ENCODE peak calls at places on chromosomes 5 and 9, in five cellular contexts. A is A673, U is keratinocyte, C is GM12878, Y is HCT116. N is an unnamed sample. For H3K9me3, the result is how much of the 10 kb centered on the place peaks cover.

GRCh38 chr5:1177826-1178528 is 23.4 kb upstream of the SLC6A19 start:
- DNase-seq in A (no peak), U (no peak), C (no peak), Y (no peak), N (no peak)

GRCh38 chr9:5560439-5560838 is 50.1 kb downstream of the PDCD1LG2 start:
- DNase-seq in A (no peak), U (no peak), C (no peak), Y (no peak), N (no peak)

GRCh38 chr9:107309271-107309670 is 26.2 kb downstream of the RAD23B start:
- DNase-seq in A (no peak), U (no peak), C (peak), Y (no peak), N (no peak)

GRCh38 chr9:72564517-72565281 is 43.3 kb downstream of the TMC1 start:
- DNase-seq in A (no peak), U (no peak), C (no peak), Y (no peak), N (no peak)

GRCh38 chr5:147530801-147531389 is 21.0 kb upstream of the DPYSL3 start:
- DNase-seq in A (peak), U (peak), C (no peak), Y (no peak), N (peak)

GRCh38 chr9:36017278-36017677 is 19.4 kb upstream of the RECK start:
- DNase-seq in A (no peak), U (no peak), C (no peak), Y (no peak), N (peak)

GRCh38 chr9:109403116-109403515 is 82.3 kb upstream of the EPB41L4B start:
- DNase-seq in A (no peak), U (no peak), C (no peak), Y (no peak), N (peak)

GRCh38 chr5:153775923-153776322 is 262.8 kb downstream of the FAM114A2 start:
- DNase-seq in A (no peak), U (no peak), C (no peak), Y (no peak), N (no peak)

GRCh38 chr5:6488021-6488420 is 39.4 kb downstream of the UBE2QL1 start:
- DNase-seq in A (no peak), U (no peak), C (no peak), Y (no peak), N (no peak)

GRCh38 chr9:70994582-70994981 is 126.8 kb downstream of the TRPM3 start:
- DNase-seq in A (no peak), U (no peak), C (no peak), Y (no peak), N (no peak)

GRCh38 chr5:93791520-93791972 is 50.1 kb upstream of the POU5F2 start:
- DNase-seq in A (peak), U (no peak), C (no peak), Y (no peak), N (no peak)

GRCh38 chr5:111201705-111202104 is 22.5 kb upstream of the CAMK4 start:
- DNase-seq in A (no peak), U (no peak), C (no peak), Y (no peak), N (no peak)

GRCh38 chr5:2260211-2260985 is 377.7 kb upstream of the IRX4 start:
- DNase-seq in A (no peak), U (no peak), C (no peak), Y (no peak), N (no peak)
- H3K9me3 ChIP-seq in A (under half), U (under half), C (under half), Y (under half), N (under half)

GRCh38 chr9:110764006-110764405 is 95.4 kb downstream of the MUSK start:
- DNase-seq in A (no peak), U (no peak), C (no peak), Y (no peak), N (no peak)
- TF ChIP-seq EZH2 in A (no peak), U (no peak), C (no peak), Y (no peak), N (no peak)

GRCh38 chr9:96751815-96752214 is 26.1 kb downstream of the ZNF510 start:
- DNase-seq in A (no peak), U (no peak), C (no peak), Y (no peak), N (no peak)
- H3K9me3 ChIP-seq in A (half or more), U (under half), C (under half), Y (under half), N (under half)

GRCh38 chr9:38622083-38622674 is 1.8 kb upstream of the ANKRD18A start:
- DNase-seq in A (peak), U (no peak), C (no peak), Y (no peak), N (peak)
- TF ChIP-seq EZH2 in A (peak), U (no peak), C (no peak), Y (no peak), N (peak)

GRCh38 chr5:133244242-133244641 is 192.4 kb downstream of the HSPA4 start:
- DNase-seq in A (no peak), U (no peak), C (no peak), Y (no peak), N (no peak)
- H3K9me3 ChIP-seq in A (under half), U (under half), C (under half), Y (under half), N (under half)

DNA sequence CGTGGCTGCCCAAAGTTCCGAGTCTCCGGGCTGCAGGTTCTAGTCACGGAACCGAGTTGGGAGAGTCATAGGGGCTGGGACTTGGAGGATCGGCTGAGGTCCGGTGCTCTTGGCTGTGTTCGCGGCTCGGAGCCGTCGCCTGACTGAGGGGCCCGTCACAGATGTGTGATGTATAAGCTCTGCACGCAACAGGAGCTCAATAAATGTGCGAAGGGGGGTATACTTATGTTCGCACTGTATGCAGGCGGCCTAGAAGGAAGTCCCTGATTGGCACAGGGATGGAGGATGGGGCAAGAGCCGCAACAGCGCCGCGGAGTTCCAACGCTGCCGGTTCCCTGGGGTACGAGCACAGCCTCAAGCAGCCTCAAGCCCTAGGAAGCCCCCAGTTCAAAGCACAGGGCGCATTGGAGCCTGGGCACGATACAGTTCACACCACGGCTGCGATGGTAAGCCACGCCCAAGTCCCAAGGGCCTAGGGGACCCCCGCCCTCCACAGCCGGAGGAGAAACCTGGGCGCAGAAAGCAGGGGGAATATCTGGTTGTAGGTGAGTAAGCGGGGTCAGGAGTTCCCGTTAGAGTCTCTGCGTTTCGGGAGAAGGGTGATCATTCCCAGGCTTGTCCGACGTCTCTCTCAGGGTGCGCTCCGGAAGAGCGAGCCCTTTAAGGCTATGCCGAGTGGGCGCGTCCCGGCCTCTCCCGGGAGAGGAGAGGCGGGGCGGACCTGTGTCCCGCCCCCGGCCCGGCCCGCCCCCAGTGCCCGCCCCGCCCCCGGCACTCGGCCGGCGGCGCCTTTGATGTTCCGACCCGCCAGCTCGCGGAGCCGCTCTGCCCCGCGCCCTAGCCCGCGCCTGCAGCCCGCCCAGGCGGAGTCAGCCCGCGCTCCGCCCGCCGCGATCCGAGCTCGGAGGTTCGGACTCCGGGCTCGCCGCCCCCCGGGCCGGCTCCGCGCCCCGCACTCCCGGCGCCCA is at the start of gene TCF7:
- DNase-seq in A (peak), U (peak), C (no peak), Y (peak), N (peak)
- TF ChIP-seq EZH2 in A (no peak), U (no peak), C (no peak), Y (no peak), N (no peak)

GRCh38 chr5:140408750-140409241 is 7.2 kb downstream of the ANKHD1 start:
- DNase-seq in A (peak), U (no peak), C (no peak), Y (no peak), N (no peak)

GRCh38 chr5:140417235-140417634 is 15.6 kb downstream of the ANKHD1 start:
- DNase-seq in A (no peak), U (no peak), C (no peak), Y (no peak), N (no peak)

GRCh38 chr5:140418862-140419520 is 17.4 kb downstream of the ANKHD1 start:
- DNase-seq in A (no peak), U (no peak), C (no peak), Y (no peak), N (no peak)

DNA sequence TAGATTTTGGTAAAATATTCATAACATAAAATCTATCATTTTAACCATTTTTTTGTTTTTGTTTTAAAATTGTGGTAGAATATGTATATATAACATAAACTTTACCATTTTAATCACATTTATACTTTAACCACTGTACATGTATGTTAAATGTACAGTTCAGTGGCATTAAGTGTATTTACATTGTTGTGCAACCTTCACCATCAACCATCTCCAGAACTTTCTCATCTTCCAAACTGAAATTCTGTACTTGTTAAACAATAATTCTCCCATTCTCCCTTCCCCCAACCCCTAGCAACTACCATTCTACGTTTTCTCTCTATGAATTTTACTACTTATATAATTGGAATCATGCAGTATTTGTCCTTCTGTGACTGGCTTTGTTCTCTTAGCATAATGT is 11.6 kb downstream of the ANKHD1 start:
- DNase-seq in A (no peak), U (no peak), C (no peak), Y (no peak), N (no peak)
- H3K9me3 ChIP-seq in A (under half), U (under half), C (under half), Y (under half), N (under half)

DNA sequence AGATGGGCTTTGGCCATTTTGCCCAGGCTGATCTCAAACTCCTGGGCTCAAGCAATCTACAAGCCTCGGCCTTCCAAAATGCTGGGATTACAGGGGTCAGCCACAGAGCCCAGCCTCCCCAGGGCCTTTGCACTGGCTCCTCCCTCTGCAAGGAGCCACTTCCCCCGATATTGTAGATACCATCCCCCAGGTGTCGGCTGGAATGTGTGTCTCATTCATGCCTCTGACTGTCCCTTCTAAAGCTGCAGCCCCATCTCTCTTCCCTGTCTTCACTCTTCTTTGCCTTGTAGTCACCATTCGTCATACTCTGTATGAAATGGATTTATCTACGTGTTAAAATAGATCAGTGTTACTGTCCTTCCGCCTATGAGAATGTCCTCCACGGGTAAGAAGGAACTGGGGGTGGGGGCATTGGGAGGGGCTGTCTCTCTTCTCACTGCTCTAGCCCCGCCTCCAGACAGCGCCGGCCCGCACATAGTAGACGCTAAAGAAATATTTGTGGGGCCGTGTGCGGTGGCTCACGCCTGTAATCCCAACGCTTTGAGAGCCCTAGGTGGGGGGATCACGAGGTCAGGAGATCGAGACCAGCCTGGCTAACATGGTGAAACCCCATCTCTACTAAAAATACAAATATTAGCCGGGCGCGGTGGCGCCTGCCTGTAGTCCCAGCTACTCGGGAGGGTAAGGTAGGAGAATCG is 68.5 kb downstream of the LMX1B start:
- DNase-seq in A (no peak), U (no peak), C (no peak), Y (no peak), N (no peak)
- TF ChIP-seq EZH2 in A (peak), U (no peak), C (no peak), Y (no peak), N (no peak)

DNA sequence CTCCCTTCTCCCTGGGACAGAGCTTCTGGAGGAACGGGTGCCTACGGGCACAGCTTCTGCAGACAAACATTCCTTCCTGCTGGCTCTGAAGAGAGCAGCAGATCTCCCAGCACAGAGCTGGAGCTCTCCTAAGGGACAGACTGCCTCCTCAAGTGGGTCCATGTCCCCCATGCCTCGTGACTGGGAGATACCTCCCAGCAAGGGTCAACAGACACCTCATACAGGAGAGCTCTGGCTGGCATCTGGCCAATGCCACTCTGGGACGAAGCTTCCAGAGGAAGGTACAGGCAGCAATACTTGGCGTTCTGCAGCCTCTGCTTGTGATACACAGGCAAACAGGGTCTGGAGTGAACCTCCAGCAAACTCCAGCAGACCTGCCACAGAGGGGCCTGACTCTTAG is 227.9 kb downstream of the SPATA31D1 start:
- DNase-seq in A (no peak), U (no peak), C (no peak), Y (no peak), N (no peak)
- H3K9me3 ChIP-seq in A (under half), U (under half), C (under half), Y (under half), N (under half)

DNA sequence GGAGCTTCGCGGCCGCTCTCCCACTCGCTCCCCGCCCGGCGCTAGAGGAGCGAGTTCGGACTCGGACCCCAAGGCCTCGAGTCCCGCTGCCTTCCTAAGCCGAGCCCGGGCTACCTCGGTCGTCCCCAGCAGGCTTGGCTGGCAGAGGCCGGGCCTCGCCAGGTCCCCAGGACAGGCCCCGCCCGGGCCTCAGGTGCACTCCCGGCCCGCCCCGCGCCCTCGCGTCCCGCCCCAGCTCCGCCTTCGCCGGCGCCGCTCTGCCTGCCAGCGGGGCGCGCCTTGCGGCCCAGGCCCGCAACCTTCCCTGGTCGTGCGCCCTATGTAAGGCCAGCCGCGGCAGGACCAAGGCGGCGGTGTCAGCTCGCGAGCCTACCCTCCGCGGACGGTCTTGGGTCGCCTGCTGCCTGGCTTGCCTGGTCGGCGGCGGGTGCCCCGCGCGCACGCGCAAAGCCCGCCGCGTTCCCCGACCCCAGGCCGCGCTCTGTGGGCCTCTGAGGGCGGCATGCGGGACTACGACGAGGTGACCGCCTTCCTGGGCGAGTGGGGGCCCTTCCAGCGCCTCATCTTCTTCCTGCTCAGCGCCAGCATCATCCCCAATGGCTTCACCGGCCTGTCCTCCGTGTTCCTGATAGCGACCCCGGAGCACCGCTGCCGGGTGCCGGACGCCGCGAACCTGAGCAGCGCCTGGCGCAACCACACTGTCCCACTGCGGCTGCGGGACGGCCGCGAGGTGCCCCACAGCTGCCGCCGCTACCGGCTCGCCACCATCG is at the start of gene SLC22A5:
- DNase-seq in A (peak), U (no peak), C (no peak), Y (peak), N (peak)
- TF ChIP-seq EZH2 in A (no peak), U (no peak), C (no peak), Y (no peak), N (no peak)

N was measured in GM23248.